ENCODE peak calls at places on chromosomes 4 and X, in five cellular contexts. One of them, this sample, is unnamed.

GRCh38 chr4:128528793-128529553 is 241.4 kb upstream of the PGRMC2 start:
- DNase-seq in nephron progenitor cell: no peak
- DNase-seq in naive thymus-derived CD8-positive, alpha-beta T cell: no peak
- DNase-seq in heart left ventricle: peak; percentile 32
- DNase-seq in T-helper 2 cell: no peak
- DNase-seq in this sample: peak; percentile 82

GRCh38 chr4:99383833-99384392 is 31.4 kb upstream of the ADH1C start:
- DNase-seq in nephron progenitor cell: no peak
- DNase-seq in naive thymus-derived CD8-positive, alpha-beta T cell: no peak
- DNase-seq in heart left ventricle: peak; percentile 39
- DNase-seq in T-helper 2 cell: no peak
- DNase-seq in this sample: no peak

GRCh38 chrX:115017455-115017854 is at the start of gene IL13RA2:
- DNase-seq in nephron progenitor cell: no peak
- DNase-seq in naive thymus-derived CD8-positive, alpha-beta T cell: no peak
- DNase-seq in heart left ventricle: no peak
- DNase-seq in T-helper 2 cell: no peak
- DNase-seq in this sample: no peak

GRCh38 chrX:821311-822178 is 191.0 kb downstream of the SHOX start:
- DNase-seq in nephron progenitor cell: no peak
- DNase-seq in naive thymus-derived CD8-positive, alpha-beta T cell: no peak
- DNase-seq in heart left ventricle: no peak
- DNase-seq in T-helper 2 cell: no peak
- DNase-seq in this sample: no peak

GRCh38 chr4:189228726-189229125 is 711.9 kb upstream of the FRG1 start:
- DNase-seq in nephron progenitor cell: no peak
- DNase-seq in naive thymus-derived CD8-positive, alpha-beta T cell: no peak
- DNase-seq in heart left ventricle: no peak
- DNase-seq in T-helper 2 cell: no peak
- DNase-seq in this sample: no peak

GRCh38 chr4:173448919-173449641 is 50.2 kb upstream of the SCRG1 start:
- DNase-seq in nephron progenitor cell: no peak
- DNase-seq in naive thymus-derived CD8-positive, alpha-beta T cell: no peak
- DNase-seq in heart left ventricle: no peak
- DNase-seq in T-helper 2 cell: no peak
- DNase-seq in this sample: no peak

GRCh38 chrX:8820910-8821527 is 19.8 kb upstream of the FAM9A start:
- DNase-seq in nephron progenitor cell: peak; percentile 23
- DNase-seq in naive thymus-derived CD8-positive, alpha-beta T cell: no peak
- DNase-seq in heart left ventricle: no peak
- DNase-seq in T-helper 2 cell: no peak
- DNase-seq in this sample: no peak

GRCh38 chr4:129822708-129823504 is 727.0 kb downstream of the C4orf33 start:
- DNase-seq in nephron progenitor cell: no peak
- DNase-seq in naive thymus-derived CD8-positive, alpha-beta T cell: no peak
- DNase-seq in heart left ventricle: peak; percentile 23
- DNase-seq in T-helper 2 cell: no peak
- DNase-seq in this sample: no peak

GRCh38 chr4:53281438-53281837 is 84.4 kb downstream of the SCFD2 start:
- DNase-seq in nephron progenitor cell: no peak
- DNase-seq in naive thymus-derived CD8-positive, alpha-beta T cell: no peak
- DNase-seq in heart left ventricle: no peak
- DNase-seq in T-helper 2 cell: no peak
- DNase-seq in this sample: no peak

GRCh38 chr4:121726642-121727268 is 30.0 kb upstream of the ANXA5 start:
- DNase-seq in nephron progenitor cell: peak; percentile 10
- DNase-seq in naive thymus-derived CD8-positive, alpha-beta T cell: no peak
- DNase-seq in heart left ventricle: no peak
- DNase-seq in T-helper 2 cell: peak; percentile 34
- DNase-seq in this sample: no peak

GRCh38 chr4:152138451-152138850 is 377.6 kb upstream of the GATB start:
- DNase-seq in nephron progenitor cell: no peak
- DNase-seq in naive thymus-derived CD8-positive, alpha-beta T cell: no peak
- DNase-seq in heart left ventricle: no peak
- DNase-seq in T-helper 2 cell: peak; percentile 14
- DNase-seq in this sample: no peak

GRCh38 chr4:81235982-81236749 is 21.1 kb upstream of the PRKG2 start:
- DNase-seq in nephron progenitor cell: no peak
- DNase-seq in naive thymus-derived CD8-positive, alpha-beta T cell: no peak
- DNase-seq in heart left ventricle: no peak
- DNase-seq in T-helper 2 cell: no peak
- DNase-seq in this sample: no peak

GRCh38 chr4:172786039-172786792 is 382.4 kb upstream of the GALNT7 start:
- DNase-seq in nephron progenitor cell: no peak
- DNase-seq in naive thymus-derived CD8-positive, alpha-beta T cell: no peak
- DNase-seq in heart left ventricle: no peak
- DNase-seq in T-helper 2 cell: no peak
- DNase-seq in this sample: no peak

GRCh38 chrX:57227691-57228090 is 58.8 kb upstream of the FAAH2 start:
- DNase-seq in nephron progenitor cell: no peak
- DNase-seq in naive thymus-derived CD8-positive, alpha-beta T cell: no peak
- DNase-seq in heart left ventricle: no peak
- DNase-seq in T-helper 2 cell: no peak
- DNase-seq in this sample: no peak

GRCh38 chr4:51943221-51943620 is 76.9 kb downstream of the LRRC66 start:
- DNase-seq in nephron progenitor cell: no peak
- DNase-seq in naive thymus-derived CD8-positive, alpha-beta T cell: no peak
- DNase-seq in heart left ventricle: no peak
- DNase-seq in T-helper 2 cell: no peak
- DNase-seq in this sample: peak; percentile 73

GRCh38 chr4:62075082-62075481 is 875.0 kb downstream of the ADGRL3 start:
- DNase-seq in nephron progenitor cell: no peak
- DNase-seq in naive thymus-derived CD8-positive, alpha-beta T cell: no peak
- DNase-seq in heart left ventricle: no peak
- DNase-seq in T-helper 2 cell: no peak
- DNase-seq in this sample: no peak